ENCODE peak calls at places on chromosomes 12 and 14, in seven cellular contexts. X, M, E, Q, D, Y and B are unnamed samples.
A peak's percentile ranks its signal among the peaks of the same experiment; 100 is the strongest.

GRCh38 chr12:10197879-10198278 is 14.8 kb upstream of the GABARAPL1 start:
- DNase-seq in Y (no peak), E (no peak), D (no peak), X (no peak), M (no peak), Q (no peak), B (no peak)

GRCh38 chr14:69430306-69430939 is 31.9 kb downstream of the SLC39A9 start:
- DNase-seq in Y (no peak), Q (no peak), D (no peak), X (no peak), E (no peak), M (no peak), B (no peak)

GRCh38 chr12:24135158-24135850 is 185.8 kb upstream of the SOX5 start:
- DNase-seq in Q (no peak), Y (no peak), X (no peak), D (peak; percentile 13), M (no peak), E (no peak), B (no peak)

GRCh38 chr12:30796891-30797371 is 42.2 kb upstream of the CAPRIN2 start:
- DNase-seq in Q (peak; percentile 61), M (no peak), Y (no peak), E (peak; percentile 66), X (no peak), D (peak; percentile 23), B (peak; percentile 86)

GRCh38 chr14:32492482-32492881 is 163.4 kb downstream of the AKAP6 start:
- DNase-seq in D (no peak), Q (no peak), E (no peak), X (no peak), M (no peak), Y (no peak), B (no peak)

GRCh38 chr14:74977164-74977900 is 21.9 kb upstream of the PGF start:
- DNase-seq in E (no peak), Q (no peak), Y (no peak), D (no peak), X (no peak), M (no peak), B (no peak)

GRCh38 chr14:103594265-103594664 is 31.5 kb downstream of the COA8 start:
- DNase-seq in D (no peak), Q (peak; percentile 51), X (peak; percentile 67), E (no peak), Y (peak; percentile 58), M (no peak), B (no peak)

GRCh38 chr12:18430425-18431048 is 169.2 kb downstream of the PIK3C2G start:
- DNase-seq in E (peak; percentile 63), X (peak; percentile 9), Q (peak; percentile 78), D (peak; percentile 69), Y (peak; percentile 62), M (no peak), B (peak; percentile 88)

GRCh38 chr14:22819191-22819988 is 4.2 kb upstream of the SLC7A7 start:
- DNase-seq in Q (peak; percentile 80), M (no peak), E (peak; percentile 68), D (peak; percentile 79), X (no peak), Y (peak; percentile 57), B (peak; percentile 89)

GRCh38 chr14:104856869-104857860 is 7.9 kb upstream of the CEP170B start:
- DNase-seq in X (no peak), Y (no peak), Q (peak; percentile 64), D (no peak), E (no peak), M (no peak), B (peak; percentile 88)

GRCh38 chr12:28872654-28873268 is 276.3 kb upstream of the FAR2 start:
- DNase-seq in D (peak; percentile 63), Q (peak; percentile 73), X (no peak), M (no peak), E (peak; percentile 77), Y (peak; percentile 60), B (peak; percentile 96)

GRCh38 chr14:89277229-89277628 is 139.8 kb downstream of the FOXN3 start:
- DNase-seq in X (no peak), Y (no peak), Q (no peak), M (no peak), D (no peak), E (no peak), B (no peak)

GRCh38 chr14:104248203-104249055 is 110.0 kb downstream of the KIF26A start:
- DNase-seq in M (peak; percentile 39), X (no peak), D (no peak), E (no peak), Q (no peak), Y (no peak), B (no peak)

GRCh38 chr14:84797326-84797725 is 732.6 kb upstream of the FLRT2 start:
- DNase-seq in Q (no peak), D (no peak), M (no peak), X (no peak), Y (no peak), E (no peak), B (no peak)

GRCh38 chr12:115362319-115362976 is 678.5 kb upstream of the TBX3 start:
- DNase-seq in M (no peak), E (no peak), X (no peak), Q (no peak), Y (no peak), D (no peak), B (no peak)

GRCh38 chr12:109482894-109483293 is 5.5 kb downstream of the UBE3B start:
- DNase-seq in Y (no peak), X (no peak), Q (no peak), M (no peak), E (no peak), D (no peak), B (no peak)

GRCh38 chr14:56795284-56795622 is 15.0 kb downstream of the OTX2 start:
- DNase-seq in Q (no peak), Y (no peak), X (no peak), D (no peak), E (no peak), M (no peak), B (no peak)

GRCh38 chr14:50060871-50061663 is 55.3 kb downstream of the VCPKMT start:
- DNase-seq in D (peak; percentile 81), X (peak; percentile 72), Q (peak; percentile 80), M (no peak), E (no peak), Y (peak; percentile 36), B (peak; percentile 76)

GRCh38 chr14:60862283-60862682 is 118.6 kb downstream of the TRMT5 start:
- DNase-seq in E (no peak), Y (peak; percentile 68), X (peak; percentile 83), M (no peak), Q (no peak), D (peak; percentile 57), B (no peak)

GRCh38 chr14:62289471-62289870 is 527.3 kb downstream of the SNAPC1 start:
- DNase-seq in X (no peak), E (no peak), M (no peak), Y (no peak), D (no peak), Q (no peak), B (no peak)

GRCh38 chr12:46124848-46125619 is 134.7 kb upstream of the SCAF11 start:
- DNase-seq in Q (peak; percentile 80), D (peak; percentile 82), Y (peak; percentile 61), X (peak; percentile 52), M (no peak), E (no peak), B (peak; percentile 85)
- TF ChIP-seq CTCF in Q (peak; percentile 79), D (peak; percentile 93), Y (peak; percentile 79), X (peak; percentile 57), M (peak; percentile 53), E (no peak), B (peak; percentile 76)

GRCh38 chr14:64763089-64763782 is 59.0 kb downstream of the PLEKHG3 start:
- DNase-seq in Y (no peak), D (no peak), E (no peak), Q (no peak), X (no peak), M (peak; percentile 30), B (no peak)

GRCh38 chr14:64765740-64766302 is 61.6 kb downstream of the PLEKHG3 start:
- DNase-seq in D (no peak), E (no peak), M (no peak), Y (no peak), Q (no peak), X (no peak), B (no peak)

GRCh38 chr14:64763801-64764511 is 59.7 kb downstream of the PLEKHG3 start:
- DNase-seq in E (no peak), M (peak; percentile 40), Q (peak; percentile 46), D (peak; percentile 40), X (no peak), Y (no peak), B (peak; percentile 66)

GRCh38 chr14:64766430-64767151 is 62.4 kb downstream of the PLEKHG3 start:
- DNase-seq in E (no peak), X (no peak), M (no peak), Q (peak; percentile 80), D (no peak), Y (no peak), B (peak; percentile 90)

DNA sequence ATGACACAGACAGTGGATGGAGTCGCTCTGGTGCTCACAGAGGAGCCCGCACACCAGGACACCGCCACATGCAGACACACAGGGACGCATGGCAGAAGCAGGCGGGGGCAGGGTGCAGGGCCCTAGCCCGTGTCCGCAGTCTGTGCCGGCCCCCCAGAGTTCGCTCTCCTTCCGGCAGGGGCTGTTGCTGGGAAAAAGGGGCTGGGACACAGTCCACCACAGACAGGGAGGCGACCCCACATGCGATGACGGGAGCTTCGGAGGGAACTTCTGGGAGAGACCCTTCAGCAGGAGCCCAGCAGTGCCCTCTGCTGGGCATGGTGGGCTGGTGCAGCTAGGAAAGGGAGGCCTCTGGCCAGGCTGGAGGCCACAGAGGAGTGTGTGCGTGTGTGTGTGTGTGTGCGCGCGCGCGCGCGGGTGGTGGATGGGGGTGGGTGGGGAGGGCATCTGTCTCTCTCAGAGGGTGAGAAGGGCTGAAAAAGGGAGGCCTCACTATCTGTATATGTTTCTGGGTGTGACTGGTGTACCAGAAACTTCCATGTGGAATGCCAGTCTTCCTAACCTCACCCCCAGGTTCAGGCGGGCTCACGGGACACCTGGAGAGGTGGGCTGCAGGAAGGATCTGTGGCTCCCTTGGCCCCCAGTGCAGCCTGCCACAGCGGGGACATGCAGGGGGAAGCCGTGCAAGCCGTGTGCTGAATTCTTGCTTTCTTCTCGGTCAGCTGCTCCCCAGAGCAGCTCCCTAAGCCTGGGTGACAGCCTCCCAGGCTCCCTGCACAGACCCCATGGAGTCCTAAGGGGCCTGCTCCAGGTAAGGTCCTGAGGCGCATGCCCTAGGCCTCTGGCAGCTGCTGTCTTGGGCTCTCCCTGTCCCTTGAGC is 60.7 kb downstream of the PLEKHG3 start:
- DNase-seq in X (peak; percentile 56), Y (peak; percentile 79), M (peak; percentile 77), D (peak; percentile 89), Q (peak; percentile 86), E (peak; percentile 86), B (peak; percentile 95)
- H3K4me3 ChIP-seq in X (no peak overlapping the region), Y (no peak overlapping the region), M (no peak overlapping the region), D (no peak overlapping the region), Q (peak overlapping the region; percentile 43), E (no peak overlapping the region), B (no peak overlapping the region)

GRCh38 chr12:52036587-52037171 is 14.6 kb upstream of the NR4A1 start:
- DNase-seq in M (peak; percentile 92), Y (peak; percentile 95), E (peak; percentile 78), Q (peak; percentile 84), D (peak; percentile 95), X (peak; percentile 90), B (peak; percentile 91)
- H3K4me1 ChIP-seq in M (peaks cover 54% of the 10 kb centered on the region), Y (peaks cover 47% of the 10 kb centered on the region), E (peaks cover 10% of the 10 kb centered on the region), Q (peaks cover 17% of the 10 kb centered on the region), D (peaks cover 10% of the 10 kb centered on the region), X (peaks cover 5% of the 10 kb centered on the region), B (no peaks in the 10 kb centered on the region)

DNA sequence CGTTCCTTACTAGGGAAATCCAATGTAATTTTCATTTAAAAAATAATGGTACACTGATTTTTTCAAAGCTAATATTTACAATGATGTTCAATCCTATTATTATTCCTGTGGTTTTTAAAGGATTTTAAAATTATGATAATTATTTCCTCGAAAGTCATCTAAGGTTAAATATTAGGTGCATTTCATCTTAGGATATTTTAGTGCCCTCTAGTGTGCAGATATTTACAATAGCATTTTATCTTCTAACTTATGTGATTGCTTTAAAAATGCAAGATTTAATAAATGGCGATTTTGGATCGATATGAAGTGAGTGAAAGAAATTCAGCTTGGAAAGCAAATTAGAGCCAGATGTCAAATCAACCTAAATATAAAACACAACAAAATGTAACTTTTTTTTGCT is 293.5 kb downstream of the SLC6A15 start:
- DNase-seq in X (no peak), M (no peak), D (no peak), E (no peak), Q (no peak), Y (no peak), B (no peak)
- TF ChIP-seq CTCF in X (no peak), M (no peak), D (peak; percentile 51), E (no peak), Q (peak; percentile 41), Y (no peak), B (peak; percentile 29)